ENCODE peak calls at places on chromosomes 6 and 20, in six cellular contexts. Y is transverse colon, G is osteocyte, Q is GM13977, B is HFFc6, J is upper lobe of right lung. L is an unnamed sample.

GRCh38 chr6:129936329-129937165 is 75.4 kb upstream of the TMEM244 start:
- DNase-seq in Y (peak; percentile 51), G (no peak), Q (peak; percentile 7), B (peak; percentile 43), J (no peak), L (no peak)

GRCh38 chr6:36858407-36858981 is 16.1 kb downstream of the PPIL1 start:
- DNase-seq in Y (no peak), G (no peak), Q (no peak), B (peak; percentile 78), J (no peak), L (no peak)

GRCh38 chr6:5287205-5287965 is 26.1 kb downstream of the FARS2 start:
- DNase-seq in Y (no peak), G (no peak), Q (no peak), B (peak; percentile 66), J (no peak), L (no peak)

GRCh38 chr6:3569817-3570216 is 113.0 kb upstream of the SLC22A23 start:
- DNase-seq in Y (no peak), G (no peak), Q (no peak), B (no peak), J (no peak), L (no peak)

GRCh38 chr6:119128252-119128912 is 49.9 kb upstream of the FAM184A start:
- DNase-seq in Y (no peak), G (no peak), Q (no peak), B (no peak), J (no peak), L (no peak)

GRCh38 chr6:139149383-139149782 is 14.5 kb downstream of the HECA start:
- DNase-seq in Y (no peak), G (no peak), Q (no peak), B (no peak), J (no peak), L (no peak)

GRCh38 chr6:169863149-169863525 is 111.7 kb downstream of the ERMARD start:
- DNase-seq in Y (no peak), G (peak; percentile 77), Q (no peak), B (no peak), J (no peak), L (no peak)

GRCh38 chr6:30990422-30991086 is 7.0 kb downstream of the MUC21 start:
- DNase-seq in Y (no peak), G (no peak), Q (no peak), B (no peak), J (no peak), L (no peak)

GRCh38 chr6:38933426-38933825 is 115.2 kb upstream of the GLP1R start:
- DNase-seq in Y (no peak), G (no peak), Q (no peak), B (peak; percentile 25), J (no peak), L (no peak)
- TF ChIP-seq CTCF in Y (no peak), G (peak; percentile 55), Q (peak; percentile 13), B (peak; percentile 50), J (peak; percentile 38), L (no peak)

GRCh38 chr20:47784256-47784598 is 1.1 kb downstream of the SULF2 start:
- DNase-seq in Y (no peak), G (no peak), Q (no peak), B (no peak), J (no peak), L (no peak)

GRCh38 chr20:47782091-47782490 is 3.2 kb downstream of the SULF2 start:
- DNase-seq in Y (no peak), G (no peak), Q (no peak), B (no peak), J (no peak), L (no peak)

GRCh38 chr20:47784599-47785320 is 521 bp downstream of the SULF2 start:
- DNase-seq in Y (peak; percentile 27), G (no peak), Q (peak; percentile 45), B (no peak), J (no peak), L (peak; percentile 50)

GRCh38 chr20:47781631-47782030 is 3.6 kb downstream of the SULF2 start:
- DNase-seq in Y (no peak), G (no peak), Q (no peak), B (no peak), J (no peak), L (no peak)

DNA sequence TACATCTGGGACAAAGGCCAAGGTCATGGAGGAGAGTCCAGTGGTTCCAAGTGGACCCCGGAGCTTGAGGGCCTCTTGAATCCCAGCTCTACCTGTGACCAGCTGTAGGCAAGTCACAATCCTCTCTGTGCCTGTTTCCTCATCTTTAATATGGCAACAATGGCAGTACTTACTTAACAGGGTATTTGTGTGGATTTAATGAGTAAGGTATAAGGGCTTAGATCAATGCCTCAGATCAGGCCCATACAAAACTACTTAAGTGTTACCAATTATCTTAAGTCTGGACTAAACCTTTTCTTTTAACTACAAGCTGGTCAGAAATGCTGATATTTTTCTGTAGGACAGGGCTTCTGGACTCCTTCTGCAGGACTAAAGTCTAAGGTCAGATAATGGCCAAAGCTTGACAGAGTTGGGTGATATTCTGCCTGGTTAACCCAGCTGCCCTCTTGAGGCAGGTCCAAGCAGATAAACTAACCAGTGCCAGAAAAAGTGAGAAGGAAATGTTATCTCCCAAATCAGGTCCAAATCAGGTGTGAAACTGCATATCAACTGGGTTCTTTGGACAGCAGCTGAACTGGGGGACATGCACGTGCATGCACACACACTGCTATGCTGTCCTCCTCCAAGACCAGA is 2.2 kb downstream of the SULF2 start:
- DNase-seq in Y (no peak), G (no peak), Q (peak; percentile 39), B (no peak), J (no peak), L (no peak)
- TF ChIP-seq CTCF in Y (no peak), G (no peak), Q (peak; percentile 7), B (no peak), J (no peak), L (no peak)

DNA sequence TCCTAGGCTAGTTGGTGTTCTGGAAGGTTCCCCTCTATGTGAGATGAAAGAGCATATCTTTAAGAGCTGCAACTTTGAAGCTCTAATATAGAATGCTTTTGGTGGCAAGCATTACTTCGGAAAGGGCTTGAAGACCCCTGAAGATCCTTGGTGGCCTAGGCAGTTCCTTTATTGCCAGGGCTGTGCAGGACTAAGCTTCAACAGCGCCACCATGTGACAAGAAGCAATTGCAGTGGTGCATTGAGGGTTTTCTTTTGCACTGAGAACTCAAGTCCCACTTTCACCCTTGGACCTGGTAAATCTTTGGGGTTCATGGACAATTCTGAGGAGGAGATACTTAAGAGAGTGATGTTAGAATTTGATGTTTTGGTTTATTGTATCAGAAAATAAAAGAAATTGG is 237.4 kb upstream of the GMDS start:
- DNase-seq in Y (no peak), G (no peak), Q (no peak), B (no peak), J (no peak), L (no peak)
- TF ChIP-seq CTCF in Y (no peak), G (no peak), Q (no peak), B (peak; percentile 28), J (no peak), L (no peak)

DNA sequence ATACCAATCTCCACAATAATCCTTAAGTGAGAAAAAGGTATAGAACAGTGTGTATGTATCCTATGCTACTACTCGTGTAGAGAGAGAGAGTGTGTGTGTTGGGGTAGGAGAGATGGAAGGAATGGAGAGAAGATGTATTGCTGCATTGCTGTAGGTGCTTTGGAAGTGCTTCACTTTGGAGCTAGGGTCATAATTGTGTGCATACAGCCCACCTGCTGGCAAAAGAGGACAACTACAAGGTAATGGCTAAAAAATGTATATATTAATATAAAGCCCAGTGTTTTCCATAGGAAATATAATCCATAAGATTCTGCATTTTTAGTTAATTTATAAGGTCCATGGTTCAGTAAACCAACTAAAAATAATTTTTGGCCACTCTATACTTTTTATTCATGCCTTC is 36.1 kb downstream of the SERAC1 start:
- DNase-seq in Y (no peak), G (no peak), Q (peak; percentile 38), B (peak; percentile 6), J (no peak), L (peak; percentile 43)
- TF ChIP-seq CTCF in Y (no peak), G (peak; percentile 60), Q (peak; percentile 41), B (peak; percentile 74), J (peak; percentile 21), L (peak; percentile 37)

DNA sequence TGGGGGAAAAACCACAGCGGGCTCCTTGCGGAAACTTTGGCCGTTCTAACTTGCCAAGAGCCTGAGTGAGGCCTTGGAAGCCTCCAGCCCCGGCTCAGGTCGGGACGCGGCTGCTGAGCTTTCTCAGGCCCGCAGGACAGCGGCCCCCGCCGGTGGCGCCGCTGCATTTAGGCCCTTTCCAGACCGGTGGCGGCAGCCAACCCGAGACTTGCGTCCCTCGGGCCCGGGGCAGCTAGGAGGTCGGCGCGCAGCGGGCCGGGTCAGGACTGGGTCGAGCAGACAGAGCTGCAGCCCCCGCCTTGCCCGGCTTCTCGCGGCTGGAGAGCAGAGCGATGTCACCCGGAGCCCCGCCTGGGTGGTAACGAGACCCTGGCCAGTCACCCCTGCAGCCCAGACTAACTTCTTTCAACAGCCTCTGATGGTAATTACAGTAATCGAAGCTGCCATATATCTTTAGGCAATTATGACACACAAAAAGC is 2.7 kb downstream of the NR2E1 start:
- DNase-seq in Y (peak; percentile 29), G (no peak), Q (peak; percentile 76), B (no peak), J (peak; percentile 71), L (peak; percentile 63)
- TF ChIP-seq CTCF in Y (no peak), G (peak; percentile 50), Q (peak; percentile 34), B (peak; percentile 32), J (peak; percentile 36), L (peak; percentile 13)

GRCh38 chr6:22664968-22665367 is 95.6 kb downstream of the HDGFL1 start:
- DNase-seq in Y (no peak), G (no peak), Q (no peak), B (no peak), J (no peak), L (no peak)
- TF ChIP-seq CTCF in Y (no peak), G (no peak), Q (no peak), B (no peak), J (no peak), L (no peak)

GRCh38 chr20:16747291-16747811 is 807 bp upstream of the OTOR start:
- DNase-seq in Y (no peak), G (no peak), Q (no peak), B (no peak), J (no peak), L (no peak)
- TF ChIP-seq CTCF in Y (no peak), G (no peak), Q (no peak), B (no peak), J (peak; percentile 10), L (no peak)

GRCh38 chr20:22492497-22492896 is 91.9 kb downstream of the FOXA2 start:
- DNase-seq in Y (no peak), G (no peak), Q (no peak), B (no peak), J (no peak), L (no peak)
- TF ChIP-seq CTCF in Y (no peak), G (no peak), Q (no peak), B (no peak), J (no peak), L (no peak)

GRCh38 chr6:90611543-90611864 is 24.6 kb upstream of the MAP3K7 start:
- DNase-seq in Y (no peak), G (no peak), Q (no peak), B (no peak), J (no peak), L (no peak)
- TF ChIP-seq CTCF in Y (no peak), G (peak; percentile 46), Q (no peak), B (no peak), J (no peak), L (no peak)

GRCh38 chr6:116616757-116617093 is 446 bp downstream of the RSPH4A start:
- DNase-seq in Y (peak; percentile 9), G (no peak), Q (peak; percentile 15), B (peak; percentile 3), J (no peak), L (peak; percentile 36)
- TF ChIP-seq CTCF in Y (no peak), G (no peak), Q (no peak), B (no peak), J (no peak), L (no peak)

L was measured in GM13976.